ENCODE peak calls at places on chromosomes 16 and 17, in seven cellular contexts. One of them, this sample, is unnamed.
A peak's percentile ranks its signal among the peaks of the same experiment; 100 is the strongest.

GRCh38 chr17:62178579-62178978 is 113.5 kb upstream of the MED13 start:
- DNase-seq in HCT116: no peak
- DNase-seq in fibroblast of lung: peak; percentile 22
- DNase-seq in hepatocyte: peak; percentile 16
- DNase-seq in tibial artery: no peak
- DNase-seq in PC-3: peak; percentile 68
- DNase-seq in RWPE2: no peak
- DNase-seq in this sample: no peak

GRCh38 chr17:45720386-45720785 is 63.7 kb upstream of the CRHR1 start:
- DNase-seq in HCT116: no peak
- DNase-seq in fibroblast of lung: no peak
- DNase-seq in hepatocyte: no peak
- DNase-seq in tibial artery: no peak
- DNase-seq in PC-3: no peak
- DNase-seq in RWPE2: no peak
- DNase-seq in this sample: no peak

GRCh38 chr17:61326330-61326729 is 73.3 kb upstream of the TBX2 start:
- DNase-seq in HCT116: no peak
- DNase-seq in fibroblast of lung: no peak
- DNase-seq in hepatocyte: no peak
- DNase-seq in tibial artery: no peak
- DNase-seq in PC-3: no peak
- DNase-seq in RWPE2: no peak
- DNase-seq in this sample: no peak

GRCh38 chr17:7579001-7579838 is at the start of gene CD68:
- DNase-seq in HCT116: peak; percentile 71
- DNase-seq in fibroblast of lung: peak; percentile 92
- DNase-seq in hepatocyte: peak; percentile 92
- DNase-seq in tibial artery: peak; percentile 91
- DNase-seq in PC-3: peak; percentile 92
- DNase-seq in RWPE2: peak; percentile 89
- DNase-seq in this sample: peak; percentile 66

GRCh38 chr17:48470388-48471034 is 40.5 kb upstream of the SKAP1 start:
- DNase-seq in HCT116: peak; percentile 64
- DNase-seq in fibroblast of lung: peak; percentile 68
- DNase-seq in hepatocyte: no peak
- DNase-seq in tibial artery: no peak
- DNase-seq in PC-3: peak; percentile 47
- DNase-seq in RWPE2: no peak
- DNase-seq in this sample: no peak

GRCh38 chr17:29835438-29836351 is 94.3 kb downstream of the SSH2 start:
- DNase-seq in HCT116: no peak
- DNase-seq in fibroblast of lung: peak; percentile 64
- DNase-seq in hepatocyte: no peak
- DNase-seq in tibial artery: no peak
- DNase-seq in PC-3: peak; percentile 10
- DNase-seq in RWPE2: no peak
- DNase-seq in this sample: no peak

GRCh38 chr17:17107281-17107680 is 65.0 kb downstream of the MPRIP start:
- DNase-seq in HCT116: no peak
- DNase-seq in fibroblast of lung: no peak
- DNase-seq in hepatocyte: no peak
- DNase-seq in tibial artery: no peak
- DNase-seq in PC-3: no peak
- DNase-seq in RWPE2: no peak
- DNase-seq in this sample: no peak

GRCh38 chr16:55842369-55843104 is 9.6 kb upstream of the CES1 start:
- DNase-seq in HCT116: peak; percentile 18
- DNase-seq in fibroblast of lung: peak; percentile 61
- DNase-seq in hepatocyte: peak; percentile 73
- DNase-seq in tibial artery: no peak
- DNase-seq in PC-3: peak; percentile 51
- DNase-seq in RWPE2: no peak
- DNase-seq in this sample: peak; percentile 10

GRCh38 chr16:19393226-19394074 is 24.2 kb upstream of the TMC5 start:
- DNase-seq in HCT116: peak; percentile 89
- DNase-seq in fibroblast of lung: peak; percentile 25
- DNase-seq in hepatocyte: peak; percentile 79
- DNase-seq in tibial artery: no peak
- DNase-seq in PC-3: peak; percentile 85
- DNase-seq in RWPE2: peak; percentile 65
- DNase-seq in this sample: no peak

GRCh38 chr16:12900599-12901203 is 697 bp upstream of the SHISA9 start:
- DNase-seq in HCT116: no peak
- DNase-seq in fibroblast of lung: no peak
- DNase-seq in hepatocyte: no peak
- DNase-seq in tibial artery: no peak
- DNase-seq in PC-3: no peak
- DNase-seq in RWPE2: no peak
- DNase-seq in this sample: no peak

GRCh38 chr16:31361201-31362110 is 6.5 kb downstream of the ITGAX start:
- DNase-seq in HCT116: no peak
- DNase-seq in fibroblast of lung: no peak
- DNase-seq in hepatocyte: no peak
- DNase-seq in tibial artery: no peak
- DNase-seq in PC-3: no peak
- DNase-seq in RWPE2: peak; percentile 51
- DNase-seq in this sample: no peak

GRCh38 chr17:79950306-79950705 is 85.4 kb downstream of the TBC1D16 start:
- DNase-seq in HCT116: no peak
- DNase-seq in fibroblast of lung: no peak
- DNase-seq in hepatocyte: peak; percentile 66
- DNase-seq in tibial artery: no peak
- DNase-seq in PC-3: no peak
- DNase-seq in RWPE2: peak; percentile 65
- DNase-seq in this sample: no peak

GRCh38 chr17:80969030-80969673 is 22.5 kb upstream of the CHMP6 start:
- DNase-seq in HCT116: no peak
- DNase-seq in fibroblast of lung: no peak
- DNase-seq in hepatocyte: no peak
- DNase-seq in tibial artery: no peak
- DNase-seq in PC-3: no peak
- DNase-seq in RWPE2: no peak
- DNase-seq in this sample: no peak

GRCh38 chr17:76492989-76493501 is 8.2 kb downstream of the RHBDF2 start:
- DNase-seq in HCT116: no peak
- DNase-seq in fibroblast of lung: peak; percentile 91
- DNase-seq in hepatocyte: peak; percentile 61
- DNase-seq in tibial artery: peak; percentile 78
- DNase-seq in PC-3: peak; percentile 33
- DNase-seq in RWPE2: no peak
- DNase-seq in this sample: peak; percentile 68

GRCh38 chr17:36837616-36838272 is 99.5 kb upstream of the LHX1 start:
- DNase-seq in HCT116: no peak
- DNase-seq in fibroblast of lung: no peak
- DNase-seq in hepatocyte: no peak
- DNase-seq in tibial artery: no peak
- DNase-seq in PC-3: no peak
- DNase-seq in RWPE2: no peak
- DNase-seq in this sample: no peak

GRCh38 chr17:418421-418751 is 65.8 kb upstream of the RPH3AL start:
- DNase-seq in HCT116: no peak
- DNase-seq in fibroblast of lung: no peak
- DNase-seq in hepatocyte: no peak
- DNase-seq in tibial artery: no peak
- DNase-seq in PC-3: no peak
- DNase-seq in RWPE2: no peak
- DNase-seq in this sample: no peak

GRCh38 chr17:70699408-70699807 is 530.1 kb downstream of the KCNJ2 start:
- DNase-seq in HCT116: no peak
- DNase-seq in fibroblast of lung: no peak
- DNase-seq in hepatocyte: no peak
- DNase-seq in tibial artery: no peak
- DNase-seq in PC-3: no peak
- DNase-seq in RWPE2: no peak
- DNase-seq in this sample: no peak

GRCh38 chr17:73624496-73624988 is 19.7 kb downstream of the SDK2 start:
- DNase-seq in HCT116: no peak
- DNase-seq in fibroblast of lung: no peak
- DNase-seq in hepatocyte: no peak
- DNase-seq in tibial artery: no peak
- DNase-seq in PC-3: no peak
- DNase-seq in RWPE2: no peak
- DNase-seq in this sample: no peak

GRCh38 chr16:50006954-50007353 is 18.1 kb upstream of the CNEP1R1 start:
- DNase-seq in HCT116: no peak
- DNase-seq in fibroblast of lung: no peak
- DNase-seq in hepatocyte: no peak
- DNase-seq in tibial artery: no peak
- DNase-seq in PC-3: no peak
- DNase-seq in RWPE2: no peak
- DNase-seq in this sample: no peak

GRCh38 chr17:14359251-14359939 is 58.5 kb downstream of the HS3ST3B1 start:
- DNase-seq in HCT116: no peak
- DNase-seq in fibroblast of lung: no peak
- DNase-seq in hepatocyte: no peak
- DNase-seq in tibial artery: no peak
- DNase-seq in PC-3: no peak
- DNase-seq in RWPE2: no peak
- DNase-seq in this sample: no peak

GRCh38 chr17:15944720-15945492 is at the start of gene ADORA2B:
- DNase-seq in HCT116: no peak
- DNase-seq in fibroblast of lung: peak; percentile 75
- DNase-seq in hepatocyte: peak; percentile 80
- DNase-seq in tibial artery: peak; percentile 42
- DNase-seq in PC-3: peak; percentile 86
- DNase-seq in RWPE2: no peak
- DNase-seq in this sample: no peak

GRCh38 chr17:5631958-5632357 is 47.6 kb upstream of the NLRP1 start:
- DNase-seq in HCT116: no peak
- DNase-seq in fibroblast of lung: no peak
- DNase-seq in hepatocyte: no peak
- DNase-seq in tibial artery: no peak
- DNase-seq in PC-3: no peak
- DNase-seq in RWPE2: no peak
- DNase-seq in this sample: no peak

GRCh38 chr16:10039220-10040096 is 142.8 kb downstream of the GRIN2A start:
- DNase-seq in HCT116: no peak
- DNase-seq in fibroblast of lung: no peak
- DNase-seq in hepatocyte: peak; percentile 35
- DNase-seq in tibial artery: no peak
- DNase-seq in PC-3: no peak
- DNase-seq in RWPE2: no peak
- DNase-seq in this sample: no peak
- TF ChIP-seq CTCF in HCT116: no peak
- TF ChIP-seq CTCF in fibroblast of lung: no peak
- TF ChIP-seq CTCF in hepatocyte: peak; percentile 31
- TF ChIP-seq CTCF in tibial artery: peak; percentile 29
- TF ChIP-seq CTCF in PC-3: no peak
- TF ChIP-seq CTCF in RWPE2: no peak
- TF ChIP-seq CTCF in this sample: no peak

DNA sequence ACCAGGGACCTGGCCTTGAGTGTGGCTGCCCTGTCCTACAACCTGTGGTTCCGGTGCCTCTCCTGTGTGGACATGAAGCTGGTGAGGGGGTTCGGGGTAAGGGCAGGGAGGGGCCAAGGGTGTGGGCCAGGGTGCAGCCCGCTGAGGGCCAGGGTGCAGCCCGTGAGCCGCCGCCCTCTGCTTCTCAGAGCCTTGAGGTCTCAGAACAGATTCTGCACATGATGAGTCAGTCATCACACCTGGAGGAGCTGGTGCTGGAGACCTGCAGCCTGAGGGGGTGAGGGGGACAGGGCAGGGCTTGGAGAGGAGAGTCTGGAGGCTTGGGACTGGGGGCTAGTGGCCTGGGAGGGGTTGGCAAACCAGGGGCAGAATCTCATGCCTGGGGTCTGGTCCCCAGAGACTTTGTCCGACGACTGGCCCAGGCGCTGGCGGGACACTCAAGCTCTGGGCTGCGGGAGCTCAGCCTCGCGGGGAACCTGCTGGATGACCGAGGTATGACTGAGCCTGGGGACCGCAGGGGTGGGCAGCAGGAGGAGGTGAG is 2.2 kb downstream of the CARMIL2 start:
- DNase-seq in HCT116: no peak
- DNase-seq in fibroblast of lung: no peak
- DNase-seq in hepatocyte: no peak
- DNase-seq in tibial artery: no peak
- DNase-seq in PC-3: peak; percentile 28
- DNase-seq in RWPE2: no peak
- DNase-seq in this sample: no peak
- H3K27me3 ChIP-seq in HCT116: no peaks in the 10 kb centered on the region
- H3K27me3 ChIP-seq in fibroblast of lung: peaks cover 52% of the 10 kb centered on the region
- H3K27me3 ChIP-seq in hepatocyte: peaks cover 33% of the 10 kb centered on the region
- H3K27me3 ChIP-seq in tibial artery: peaks cover 79% of the 10 kb centered on the region
- H3K27me3 ChIP-seq in PC-3: no peaks in the 10 kb centered on the region
- H3K27me3 ChIP-seq in RWPE2: peaks cover 69% of the 10 kb centered on the region
- H3K27me3 ChIP-seq in this sample: peaks cover 61% of the 10 kb centered on the region

GRCh38 chr17:59897090-59897489 is 4.2 kb downstream of the RPS6KB1 start:
- DNase-seq in HCT116: no peak
- DNase-seq in fibroblast of lung: peak; percentile 28
- DNase-seq in hepatocyte: no peak
- DNase-seq in tibial artery: no peak
- DNase-seq in PC-3: peak; percentile 23
- DNase-seq in RWPE2: no peak
- DNase-seq in this sample: no peak

GRCh38 chr17:59901604-59902003 is 8.7 kb downstream of the RPS6KB1 start:
- DNase-seq in HCT116: no peak
- DNase-seq in fibroblast of lung: no peak
- DNase-seq in hepatocyte: no peak
- DNase-seq in tibial artery: no peak
- DNase-seq in PC-3: no peak
- DNase-seq in RWPE2: no peak
- DNase-seq in this sample: no peak

GRCh38 chr17:59893617-59894100 is 738 bp downstream of the RPS6KB1 start:
- DNase-seq in HCT116: no peak
- DNase-seq in fibroblast of lung: peak; percentile 18
- DNase-seq in hepatocyte: peak; percentile 57
- DNase-seq in tibial artery: no peak
- DNase-seq in PC-3: peak; percentile 39
- DNase-seq in RWPE2: no peak
- DNase-seq in this sample: no peak

GRCh38 chr17:59903455-59903854 is 10.5 kb downstream of the RPS6KB1 start:
- DNase-seq in HCT116: no peak
- DNase-seq in fibroblast of lung: no peak
- DNase-seq in hepatocyte: no peak
- DNase-seq in tibial artery: no peak
- DNase-seq in PC-3: no peak
- DNase-seq in RWPE2: no peak
- DNase-seq in this sample: no peak

DNA sequence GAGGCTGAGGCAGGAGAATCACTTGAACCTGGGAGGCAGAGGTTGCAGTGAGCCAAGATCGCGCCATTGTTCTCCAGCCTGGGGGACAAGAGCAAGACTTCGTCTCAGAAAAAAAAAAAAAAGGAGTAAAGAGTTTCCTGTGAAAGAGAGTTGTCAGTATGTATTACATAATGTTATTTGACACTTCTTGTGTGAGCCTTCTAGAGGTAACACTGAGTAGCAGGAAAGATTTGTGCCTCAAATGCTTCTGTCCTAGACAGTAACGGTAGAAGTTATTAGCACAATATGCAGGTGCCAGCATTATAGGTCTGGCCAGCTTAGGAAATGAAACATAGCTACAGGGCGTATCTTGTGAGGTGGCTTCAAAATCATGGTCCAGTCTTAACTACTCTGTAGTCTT is 6.2 kb downstream of the RPS6KB1 start:
- DNase-seq in HCT116: no peak
- DNase-seq in fibroblast of lung: peak; percentile 39
- DNase-seq in hepatocyte: no peak
- DNase-seq in tibial artery: no peak
- DNase-seq in PC-3: no peak
- DNase-seq in RWPE2: no peak
- DNase-seq in this sample: no peak
- TF ChIP-seq CTCF in HCT116: no peak
- TF ChIP-seq CTCF in fibroblast of lung: no peak
- TF ChIP-seq CTCF in hepatocyte: no peak
- TF ChIP-seq CTCF in tibial artery: no peak
- TF ChIP-seq CTCF in PC-3: no peak
- TF ChIP-seq CTCF in RWPE2: peak; percentile 58
- TF ChIP-seq CTCF in this sample: no peak

GRCh38 chr17:34485999-34486398 is 93.4 kb upstream of the TMEM132E start:
- DNase-seq in HCT116: no peak
- DNase-seq in fibroblast of lung: no peak
- DNase-seq in hepatocyte: no peak
- DNase-seq in tibial artery: no peak
- DNase-seq in PC-3: no peak
- DNase-seq in RWPE2: no peak
- DNase-seq in this sample: no peak
- H3K27me3 ChIP-seq in HCT116: peaks cover 27% of the 10 kb centered on the region
- H3K27me3 ChIP-seq in fibroblast of lung: no peaks in the 10 kb centered on the region
- H3K27me3 ChIP-seq in hepatocyte: peaks cover 25% of the 10 kb centered on the region
- H3K27me3 ChIP-seq in tibial artery: peaks cover 35% of the 10 kb centered on the region
- H3K27me3 ChIP-seq in PC-3: no peaks in the 10 kb centered on the region
- H3K27me3 ChIP-seq in RWPE2: no peaks in the 10 kb centered on the region
- H3K27me3 ChIP-seq in this sample: no peaks in the 10 kb centered on the region

This sample was measured in AG04450.